ENCODE peak calls at places on chromosome 15, in eight cellular contexts. One of them, this sample, is unnamed.
A peak's percentile ranks its signal among the peaks of the same experiment; 100 is the strongest.

GRCh38 chr15:81888748-81889479 is 156.9 kb downstream of the MEX3B start:
- DNase-seq in hepatocyte: peak; percentile 26
- DNase-seq in adrenal gland: no peak
- DNase-seq in heart left ventricle: no peak
- DNase-seq in CD4-positive, alpha-beta memory T cell: no peak
- DNase-seq in lower lobe of right lung: no peak
- DNase-seq in neuronal stem cell: no peak
- DNase-seq in uterus: peak; percentile 21
- DNase-seq in this sample: no peak

GRCh38 chr15:40330368-40330836 is 6.9 kb downstream of the INAFM2 start:
- DNase-seq in hepatocyte: no peak
- DNase-seq in uterus: peak; percentile 78
- DNase-seq in adrenal gland: peak; percentile 58
- DNase-seq in heart left ventricle: no peak
- DNase-seq in neuronal stem cell: no peak
- DNase-seq in lower lobe of right lung: peak; percentile 88
- DNase-seq in CD4-positive, alpha-beta memory T cell: no peak
- DNase-seq in this sample: peak; percentile 95

GRCh38 chr15:84797212-84797611 is 19.9 kb upstream of the ALPK3 start:
- DNase-seq in lower lobe of right lung: no peak
- DNase-seq in hepatocyte: no peak
- DNase-seq in neuronal stem cell: no peak
- DNase-seq in adrenal gland: no peak
- DNase-seq in heart left ventricle: no peak
- DNase-seq in uterus: no peak
- DNase-seq in CD4-positive, alpha-beta memory T cell: no peak
- DNase-seq in this sample: no peak

GRCh38 chr15:88995449-88995848 is 82.3 kb upstream of the MFGE8 start:
- DNase-seq in neuronal stem cell: no peak
- DNase-seq in CD4-positive, alpha-beta memory T cell: no peak
- DNase-seq in lower lobe of right lung: no peak
- DNase-seq in heart left ventricle: no peak
- DNase-seq in adrenal gland: no peak
- DNase-seq in hepatocyte: peak; percentile 55
- DNase-seq in uterus: no peak
- DNase-seq in this sample: peak; percentile 38

GRCh38 chr15:29671308-29671981 is 150.8 kb downstream of the TJP1 start:
- DNase-seq in CD4-positive, alpha-beta memory T cell: no peak
- DNase-seq in uterus: no peak
- DNase-seq in heart left ventricle: no peak
- DNase-seq in neuronal stem cell: no peak
- DNase-seq in hepatocyte: no peak
- DNase-seq in adrenal gland: no peak
- DNase-seq in lower lobe of right lung: no peak
- DNase-seq in this sample: no peak

GRCh38 chr15:99121207-99121606 is 16.3 kb downstream of the SYNM start:
- DNase-seq in CD4-positive, alpha-beta memory T cell: no peak
- DNase-seq in hepatocyte: no peak
- DNase-seq in uterus: no peak
- DNase-seq in lower lobe of right lung: peak; percentile 22
- DNase-seq in heart left ventricle: no peak
- DNase-seq in adrenal gland: no peak
- DNase-seq in neuronal stem cell: no peak
- DNase-seq in this sample: no peak

GRCh38 chr15:28018291-28019044 is 80.6 kb downstream of the OCA2 start:
- DNase-seq in heart left ventricle: no peak
- DNase-seq in CD4-positive, alpha-beta memory T cell: no peak
- DNase-seq in neuronal stem cell: no peak
- DNase-seq in lower lobe of right lung: no peak
- DNase-seq in adrenal gland: no peak
- DNase-seq in uterus: no peak
- DNase-seq in hepatocyte: no peak
- DNase-seq in this sample: no peak

GRCh38 chr15:78312551-78312950 is 13.1 kb upstream of the SKIC8 start:
- DNase-seq in adrenal gland: no peak
- DNase-seq in heart left ventricle: no peak
- DNase-seq in lower lobe of right lung: no peak
- DNase-seq in neuronal stem cell: no peak
- DNase-seq in hepatocyte: no peak
- DNase-seq in uterus: no peak
- DNase-seq in CD4-positive, alpha-beta memory T cell: no peak
- DNase-seq in this sample: no peak

GRCh38 chr15:100869151-100869999 is 10.3 kb upstream of the ALDH1A3 start:
- DNase-seq in adrenal gland: no peak
- DNase-seq in lower lobe of right lung: no peak
- DNase-seq in CD4-positive, alpha-beta memory T cell: no peak
- DNase-seq in heart left ventricle: no peak
- DNase-seq in uterus: no peak
- DNase-seq in hepatocyte: no peak
- DNase-seq in neuronal stem cell: no peak
- DNase-seq in this sample: no peak

GRCh38 chr15:88742161-88742560 is 61.1 kb upstream of the ACAN start:
- DNase-seq in uterus: no peak
- DNase-seq in heart left ventricle: no peak
- DNase-seq in CD4-positive, alpha-beta memory T cell: no peak
- DNase-seq in lower lobe of right lung: no peak
- DNase-seq in neuronal stem cell: no peak
- DNase-seq in hepatocyte: no peak
- DNase-seq in adrenal gland: no peak
- DNase-seq in this sample: no peak

GRCh38 chr15:99733268-99734039 is at the start of gene LYSMD4:
- DNase-seq in lower lobe of right lung: peak; percentile 99
- DNase-seq in adrenal gland: peak; percentile 99
- DNase-seq in uterus: peak; percentile 99
- DNase-seq in heart left ventricle: peak; percentile 98
- DNase-seq in neuronal stem cell: peak; percentile 93
- DNase-seq in hepatocyte: peak; percentile 98
- DNase-seq in CD4-positive, alpha-beta memory T cell: peak; percentile 96
- DNase-seq in this sample: peak; percentile 96

GRCh38 chr15:101481917-101482525 is 7.5 kb downstream of the PCSK6 start:
- DNase-seq in heart left ventricle: no peak
- DNase-seq in hepatocyte: peak; percentile 52
- DNase-seq in uterus: no peak
- DNase-seq in lower lobe of right lung: no peak
- DNase-seq in CD4-positive, alpha-beta memory T cell: no peak
- DNase-seq in adrenal gland: no peak
- DNase-seq in neuronal stem cell: no peak
- DNase-seq in this sample: no peak

GRCh38 chr15:25408929-25409328 is 29.9 kb downstream of the UBE3A start:
- DNase-seq in hepatocyte: no peak
- DNase-seq in adrenal gland: no peak
- DNase-seq in heart left ventricle: no peak
- DNase-seq in CD4-positive, alpha-beta memory T cell: no peak
- DNase-seq in uterus: no peak
- DNase-seq in lower lobe of right lung: no peak
- DNase-seq in neuronal stem cell: no peak
- DNase-seq in this sample: no peak

GRCh38 chr15:33022629-33023028 is 171.9 kb downstream of the FMN1 start:
- DNase-seq in heart left ventricle: peak; percentile 87
- DNase-seq in uterus: no peak
- DNase-seq in hepatocyte: no peak
- DNase-seq in neuronal stem cell: no peak
- DNase-seq in lower lobe of right lung: peak; percentile 77
- DNase-seq in CD4-positive, alpha-beta memory T cell: no peak
- DNase-seq in adrenal gland: peak; percentile 39
- DNase-seq in this sample: peak; percentile 30

GRCh38 chr15:55789066-55789660 is 46.2 kb upstream of the PRTG start:
- DNase-seq in CD4-positive, alpha-beta memory T cell: peak; percentile 13
- DNase-seq in adrenal gland: peak; percentile 34
- DNase-seq in heart left ventricle: peak; percentile 26
- DNase-seq in neuronal stem cell: no peak
- DNase-seq in lower lobe of right lung: no peak
- DNase-seq in hepatocyte: no peak
- DNase-seq in uterus: no peak
- DNase-seq in this sample: no peak

GRCh38 chr15:101031203-101031602 is 112.0 kb downstream of the LRRK1 start:
- DNase-seq in heart left ventricle: peak; percentile 11
- DNase-seq in lower lobe of right lung: no peak
- DNase-seq in uterus: peak; percentile 7
- DNase-seq in adrenal gland: peak; percentile 36
- DNase-seq in CD4-positive, alpha-beta memory T cell: no peak
- DNase-seq in hepatocyte: no peak
- DNase-seq in neuronal stem cell: no peak
- DNase-seq in this sample: no peak

GRCh38 chr15:87744815-87745214 is 511.7 kb downstream of the NTRK3 start:
- DNase-seq in uterus: no peak
- DNase-seq in heart left ventricle: no peak
- DNase-seq in CD4-positive, alpha-beta memory T cell: no peak
- DNase-seq in hepatocyte: no peak
- DNase-seq in lower lobe of right lung: no peak
- DNase-seq in adrenal gland: no peak
- DNase-seq in neuronal stem cell: no peak
- DNase-seq in this sample: no peak

GRCh38 chr15:31469801-31470545 is 143.3 kb downstream of the KLF13 start:
- DNase-seq in neuronal stem cell: no peak
- DNase-seq in adrenal gland: no peak
- DNase-seq in lower lobe of right lung: no peak
- DNase-seq in hepatocyte: no peak
- DNase-seq in heart left ventricle: no peak
- DNase-seq in CD4-positive, alpha-beta memory T cell: no peak
- DNase-seq in uterus: peak; percentile 2
- DNase-seq in this sample: no peak

DNA sequence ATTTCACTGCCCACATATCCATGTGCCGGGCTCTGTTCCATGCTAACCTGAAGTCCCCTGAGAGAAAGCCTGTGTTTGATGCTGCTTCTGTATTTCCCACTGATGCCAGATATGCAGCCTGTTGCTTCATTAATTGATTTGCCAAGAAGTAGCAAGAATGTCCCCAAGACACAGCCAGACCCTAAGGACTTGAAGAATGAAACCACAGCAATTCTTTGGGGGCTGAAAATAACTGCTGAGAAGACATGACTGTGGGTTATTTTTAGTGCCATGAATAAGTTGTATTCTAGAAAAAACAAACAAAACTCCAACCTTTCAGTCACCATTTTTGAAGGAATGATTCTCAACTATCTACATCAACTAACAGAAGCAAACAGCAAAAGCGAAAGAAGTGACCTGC is 226.6 kb downstream of the DTWD1 start:
- DNase-seq in uterus: no peak
- DNase-seq in CD4-positive, alpha-beta memory T cell: no peak
- DNase-seq in hepatocyte: no peak
- DNase-seq in adrenal gland: no peak
- DNase-seq in lower lobe of right lung: no peak
- DNase-seq in heart left ventricle: no peak
- DNase-seq in neuronal stem cell: no peak
- DNase-seq in this sample: no peak
- H3K27ac ChIP-seq in uterus: peak overlapping the region; percentile 26
- H3K27ac ChIP-seq in CD4-positive, alpha-beta memory T cell: no peak overlapping the region
- H3K27ac ChIP-seq in hepatocyte: peak overlapping the region; percentile 17
- H3K27ac ChIP-seq in adrenal gland: no peak overlapping the region
- H3K27ac ChIP-seq in lower lobe of right lung: no peak overlapping the region
- H3K27ac ChIP-seq in heart left ventricle: peak overlapping the region; percentile 19
- H3K27ac ChIP-seq in neuronal stem cell: no peak overlapping the region
- H3K27ac ChIP-seq in this sample: no peak overlapping the region

GRCh38 chr15:65413760-65414144 is 9.0 kb downstream of the IGDCC4 start:
- DNase-seq in CD4-positive, alpha-beta memory T cell: no peak
- DNase-seq in lower lobe of right lung: no peak
- DNase-seq in adrenal gland: no peak
- DNase-seq in neuronal stem cell: no peak
- DNase-seq in heart left ventricle: no peak
- DNase-seq in hepatocyte: no peak
- DNase-seq in uterus: no peak
- DNase-seq in this sample: no peak

GRCh38 chr15:65411470-65412071 is 11.2 kb downstream of the IGDCC4 start:
- DNase-seq in uterus: no peak
- DNase-seq in CD4-positive, alpha-beta memory T cell: no peak
- DNase-seq in adrenal gland: peak; percentile 20
- DNase-seq in lower lobe of right lung: no peak
- DNase-seq in neuronal stem cell: no peak
- DNase-seq in hepatocyte: no peak
- DNase-seq in heart left ventricle: no peak
- DNase-seq in this sample: no peak

GRCh38 chr15:65414841-65415621 is 7.7 kb downstream of the IGDCC4 start:
- DNase-seq in lower lobe of right lung: no peak
- DNase-seq in uterus: no peak
- DNase-seq in CD4-positive, alpha-beta memory T cell: no peak
- DNase-seq in hepatocyte: peak; percentile 82
- DNase-seq in heart left ventricle: peak; percentile 64
- DNase-seq in neuronal stem cell: peak; percentile 79
- DNase-seq in adrenal gland: no peak
- DNase-seq in this sample: peak; percentile 56

GRCh38 chr15:65412556-65412955 is 10.2 kb downstream of the IGDCC4 start:
- DNase-seq in hepatocyte: no peak
- DNase-seq in uterus: no peak
- DNase-seq in neuronal stem cell: no peak
- DNase-seq in heart left ventricle: no peak
- DNase-seq in adrenal gland: no peak
- DNase-seq in lower lobe of right lung: no peak
- DNase-seq in CD4-positive, alpha-beta memory T cell: no peak
- DNase-seq in this sample: no peak

DNA sequence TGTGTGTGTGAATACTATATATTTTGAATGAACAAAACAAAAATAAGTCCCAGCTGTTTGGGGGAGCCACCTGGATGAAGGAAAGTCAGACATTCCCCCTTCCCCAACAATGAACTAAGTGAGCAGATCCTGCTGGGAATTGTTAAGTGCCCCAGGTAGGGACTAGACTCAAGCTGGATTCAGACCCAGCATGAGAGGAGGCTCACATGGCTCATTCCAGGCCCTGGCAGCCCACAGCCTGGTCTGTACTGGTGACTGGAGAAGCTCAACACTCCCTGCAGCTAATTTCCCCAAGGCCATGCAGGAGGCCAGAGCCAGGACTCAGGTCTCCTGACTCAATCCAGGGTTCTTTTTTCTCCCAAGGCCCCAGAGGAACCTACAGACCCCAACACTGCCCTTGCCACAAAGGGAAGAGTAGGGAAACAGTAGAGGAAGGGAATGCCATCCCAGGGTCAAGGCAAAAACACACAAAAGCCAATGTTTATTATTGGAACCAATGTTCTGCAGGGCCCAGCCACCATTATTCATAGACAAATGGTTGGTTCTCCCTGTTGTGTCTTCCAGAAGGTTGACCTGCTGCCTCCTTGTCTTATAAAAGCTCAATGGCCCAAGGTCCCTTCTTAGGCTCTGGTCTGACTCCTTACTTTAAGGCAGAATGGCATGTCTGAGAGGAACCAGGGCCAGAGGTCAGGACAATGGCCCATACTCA is 9.5 kb downstream of the IGDCC4 start:
- DNase-seq in uterus: no peak
- DNase-seq in hepatocyte: no peak
- DNase-seq in lower lobe of right lung: no peak
- DNase-seq in adrenal gland: peak; percentile 28
- DNase-seq in neuronal stem cell: no peak
- DNase-seq in CD4-positive, alpha-beta memory T cell: no peak
- DNase-seq in heart left ventricle: no peak
- DNase-seq in this sample: no peak
- H3K4me1 ChIP-seq in uterus: no peaks in the 10 kb centered on the region
- H3K4me1 ChIP-seq in hepatocyte: peaks cover 25% of the 10 kb centered on the region
- H3K4me1 ChIP-seq in lower lobe of right lung: no peaks in the 10 kb centered on the region
- H3K4me1 ChIP-seq in adrenal gland: peaks cover 23% of the 10 kb centered on the region
- H3K4me1 ChIP-seq in neuronal stem cell: peaks cover 57% of the 10 kb centered on the region
- H3K4me1 ChIP-seq in CD4-positive, alpha-beta memory T cell: no peaks in the 10 kb centered on the region
- H3K4me1 ChIP-seq in heart left ventricle: no peaks in the 10 kb centered on the region
- H3K4me1 ChIP-seq in this sample: peaks cover 20% of the 10 kb centered on the region

GRCh38 chr15:93209690-93210425 is 120.8 kb upstream of the RGMA start:
- DNase-seq in hepatocyte: no peak
- DNase-seq in heart left ventricle: no peak
- DNase-seq in neuronal stem cell: no peak
- DNase-seq in adrenal gland: no peak
- DNase-seq in uterus: no peak
- DNase-seq in lower lobe of right lung: no peak
- DNase-seq in CD4-positive, alpha-beta memory T cell: no peak
- DNase-seq in this sample: no peak
- H3K27ac ChIP-seq in hepatocyte: no peak overlapping the region
- H3K27ac ChIP-seq in heart left ventricle: no peak overlapping the region
- H3K27ac ChIP-seq in neuronal stem cell: no peak overlapping the region
- H3K27ac ChIP-seq in adrenal gland: no peak overlapping the region
- H3K27ac ChIP-seq in uterus: no peak overlapping the region
- H3K27ac ChIP-seq in lower lobe of right lung: no peak overlapping the region
- H3K27ac ChIP-seq in CD4-positive, alpha-beta memory T cell: no peak overlapping the region
- H3K27ac ChIP-seq in this sample: no peak overlapping the region

GRCh38 chr15:62120776-62121175 is 44.3 kb downstream of the C2CD4B start:
- DNase-seq in hepatocyte: no peak
- DNase-seq in lower lobe of right lung: no peak
- DNase-seq in CD4-positive, alpha-beta memory T cell: no peak
- DNase-seq in heart left ventricle: no peak
- DNase-seq in adrenal gland: no peak
- DNase-seq in neuronal stem cell: no peak
- DNase-seq in uterus: no peak
- DNase-seq in this sample: no peak
- H3K4me1 ChIP-seq in hepatocyte: peaks cover 17% of the 10 kb centered on the region
- H3K4me1 ChIP-seq in lower lobe of right lung: peaks cover 34% of the 10 kb centered on the region
- H3K4me1 ChIP-seq in CD4-positive, alpha-beta memory T cell: peaks cover 73% of the 10 kb centered on the region
- H3K4me1 ChIP-seq in heart left ventricle: no peaks in the 10 kb centered on the region
- H3K4me1 ChIP-seq in adrenal gland: peaks cover 15% of the 10 kb centered on the region
- H3K4me1 ChIP-seq in neuronal stem cell: peaks cover 2% of the 10 kb centered on the region
- H3K4me1 ChIP-seq in uterus: no peaks in the 10 kb centered on the region
- H3K4me1 ChIP-seq in this sample: no peaks in the 10 kb centered on the region